ENCODE peak calls at places on chromosomes 7 and 10, in nine cellular contexts. C, I, E, R, U, J, A, D and S are unnamed samples.

GRCh38 chr10:88047589-88047988 is 184.2 kb downstream of the PTEN start:
- DNase-seq in J (no peak), C (no peak), I (no peak), D (no peak), R (no peak), E (no peak), U (no peak), A (no peak), S (no peak)

GRCh38 chr10:26697163-26697921 is at the start of gene PDSS1:
- DNase-seq in J (peak; percentile 70), A (peak; percentile 55), I (peak; percentile 30), R (peak; percentile 79), D (peak; percentile 85), U (peak; percentile 77), E (peak; percentile 56), C (peak; percentile 92), S (peak; percentile 63)

GRCh38 chr7:53062796-53063195 is 27.4 kb downstream of the POM121L12 start:
- DNase-seq in E (no peak), J (no peak), D (no peak), R (no peak), U (peak; percentile 16), I (no peak), A (no peak), C (no peak), S (no peak)

GRCh38 chr10:50402466-50402865 is 151.2 kb upstream of the ASAH2 start:
- DNase-seq in D (no peak), E (no peak), J (no peak), C (no peak), R (no peak), A (no peak), U (no peak), I (no peak), S (no peak)

GRCh38 chr10:21517983-21518628 is 7.4 kb downstream of the SKIDA1 start:
- DNase-seq in I (no peak), A (peak; percentile 80), R (no peak), D (peak; percentile 24), J (peak; percentile 35), C (no peak), U (no peak), E (peak; percentile 66), S (peak; percentile 49)

GRCh38 chr7:3955751-3956696 is 655.0 kb downstream of the SDK1 start:
- DNase-seq in A (no peak), I (no peak), R (no peak), C (no peak), E (peak; percentile 38), D (no peak), J (peak; percentile 92), U (no peak), S (peak; percentile 41)

GRCh38 chr7:7732566-7733290 is 14.3 kb upstream of the RPA3 start:
- DNase-seq in E (peak; percentile 88), D (no peak), R (no peak), A (no peak), J (no peak), U (no peak), C (peak; percentile 14), I (no peak), S (peak; percentile 55)

GRCh38 chr10:59843733-59844132 is 62.6 kb downstream of the CCDC6 start:
- DNase-seq in I (no peak), U (no peak), A (no peak), E (no peak), R (no peak), C (no peak), J (no peak), D (no peak), S (no peak)

GRCh38 chr7:41567350-41568114 is 135.4 kb downstream of the INHBA start:
- DNase-seq in I (no peak), A (no peak), R (no peak), E (peak; percentile 36), U (no peak), C (no peak), J (peak; percentile 38), D (no peak), S (peak; percentile 41)

GRCh38 chr10:78626471-78626870 is 442.3 kb upstream of the ZMIZ1 start:
- DNase-seq in C (no peak), R (no peak), A (no peak), D (no peak), J (no peak), I (no peak), U (no peak), E (no peak), S (no peak)

GRCh38 chr7:30760514-30761213 is 8.7 kb downstream of the INMT start:
- DNase-seq in D (no peak), A (no peak), C (no peak), U (no peak), R (no peak), J (peak; percentile 11), E (no peak), I (no peak), S (no peak)